ENCODE peak calls at places on chromosomes 1 and 21, in eight cellular contexts. F is IMR-90, P is GM23248, R is H1, O is GM23338, I is H9, Y is trophoblast cell, K is neural progenitor cell. T is an unnamed sample. For H3K4me1, the result is how much of the 10 kb centered on the place peaks cover.

GRCh38 chr1:179228783-179229213 is 679 bp downstream of the ABL2 start:
- DNase-seq in F (peak), P (peak), R (peak), O (peak), I (peak), Y (peak), K (peak), T (peak)

GRCh38 chr1:118333601-118334241 is 148.7 kb upstream of the SPAG17 start:
- DNase-seq in F (no peak), P (no peak), R (no peak), O (peak), I (no peak), Y (no peak), K (no peak), T (no peak)

GRCh38 chr1:57122031-57122430 is 156.2 kb upstream of the C8B start:
- DNase-seq in F (no peak), P (no peak), R (no peak), O (no peak), I (no peak), Y (no peak), K (no peak), T (no peak)

GRCh38 chr1:205970486-205970885 is 27.2 kb upstream of the SLC26A9 start:
- DNase-seq in F (no peak), P (no peak), R (no peak), O (no peak), I (no peak), Y (no peak), K (no peak), T (peak)

GRCh38 chr1:42152119-42152518 is 1.1 kb upstream of the GUCA2B start:
- DNase-seq in F (no peak), P (no peak), R (no peak), O (no peak), I (no peak), Y (peak), K (no peak), T (peak)

GRCh38 chr1:89041055-89041707 is 18.5 kb upstream of the GBP3 start:
- DNase-seq in F (peak), P (peak), R (no peak), O (no peak), I (no peak), Y (no peak), K (no peak), T (peak)

GRCh38 chr1:204463125-204464060 is 31.2 kb downstream of the PIK3C2B start:
- DNase-seq in F (no peak), P (peak), R (no peak), O (no peak), I (no peak), Y (no peak), K (no peak), T (no peak)

GRCh38 chr1:233638513-233638912 is 24.6 kb downstream of the KCNK1 start:
- DNase-seq in F (no peak), P (no peak), R (no peak), O (no peak), I (no peak), Y (no peak), K (no peak), T (no peak)

GRCh38 chr1:154940880-154941228 is 4.3 kb upstream of the PMVK start:
- DNase-seq in F (no peak), P (no peak), R (no peak), O (no peak), I (no peak), Y (no peak), K (no peak), T (no peak)

GRCh38 chr1:177170756-177171535 is at the start of gene BRINP2:
- DNase-seq in F (peak), P (peak), R (peak), O (peak), I (peak), Y (peak), K (peak), T (peak)

GRCh38 chr1:43108080-43108479 is 64.0 kb downstream of the EBNA1BP2 start:
- DNase-seq in F (no peak), P (no peak), R (no peak), O (no peak), I (no peak), Y (no peak), K (no peak), T (no peak)

GRCh38 chr1:2476066-2476999 is at the start of gene PLCH2:
- DNase-seq in F (no peak), P (no peak), R (no peak), O (no peak), I (no peak), Y (no peak), K (peak), T (no peak)

GRCh38 chr1:25744140-25744581 is 55.8 kb upstream of the SELENON start:
- DNase-seq in F (peak), P (peak), R (peak), O (peak), I (peak), Y (peak), K (peak), T (peak)

GRCh38 chr1:9687120-9687875 is 35.8 kb downstream of the PIK3CD start:
- DNase-seq in F (peak), P (peak), R (peak), O (peak), I (peak), Y (peak), K (peak), T (peak)

GRCh38 chr1:22341791-22342605 is 109.7 kb upstream of the ZBTB40 start:
- DNase-seq in F (peak), P (peak), R (no peak), O (no peak), I (no peak), Y (peak), K (no peak), T (peak)

GRCh38 chr1:54942976-54943375 is 37.5 kb upstream of the TMEM61 start:
- DNase-seq in F (no peak), P (no peak), R (no peak), O (no peak), I (no peak), Y (no peak), K (no peak), T (no peak)

GRCh38 chr1:58888776-58889341 is 105.0 kb upstream of the JUN start:
- DNase-seq in F (peak), P (peak), R (no peak), O (no peak), I (no peak), Y (peak), K (no peak), T (no peak)

GRCh38 chr1:87763498-87763897 is 434.8 kb downstream of the LMO4 start:
- DNase-seq in F (peak), P (peak), R (no peak), O (no peak), I (no peak), Y (no peak), K (no peak), T (no peak)

GRCh38 chr1:86258106-86258505 is 101.5 kb upstream of the COL24A1 start:
- DNase-seq in F (peak), P (peak), R (no peak), O (no peak), I (no peak), Y (no peak), K (no peak), T (no peak)

GRCh38 chr1:200243042-200243437 is 166.8 kb downstream of the ZNF281 start:
- DNase-seq in F (peak), P (peak), R (no peak), O (no peak), I (no peak), Y (no peak), K (peak), T (no peak)

GRCh38 chr1:165597883-165598675 is 33.0 kb upstream of the MGST3 start:
- DNase-seq in F (peak), P (peak), R (peak), O (peak), I (peak), Y (peak), K (peak), T (peak)

GRCh38 chr1:202200669-202201068 is 7.1 kb downstream of the LGR6 start:
- DNase-seq in F (no peak), P (no peak), R (no peak), O (no peak), I (no peak), Y (no peak), K (no peak), T (no peak)
- H3K4me1 ChIP-seq in F (under half), P (under half), R (under half), O (under half), I (under half), Y (under half), K (under half), T (under half)

GRCh38 chr21:34543017-34543416 is 31.0 kb upstream of the KCNE1 start:
- DNase-seq in F (no peak), P (no peak), R (no peak), O (no peak), I (no peak), Y (no peak), K (no peak), T (no peak)
- H2AFZ ChIP-seq in F (peak), P (no peak), R (no peak), O (no peak), I (no peak), Y (no peak), K (no peak), T (no peak)

GRCh38 chr21:34865922-34866271 is 183.2 kb downstream of the RUNX1 start:
- DNase-seq in F (no peak), P (no peak), R (peak), O (peak), I (peak), Y (peak), K (peak), T (peak)

GRCh38 chr21:34869541-34869940 is 179.6 kb downstream of the RUNX1 start:
- DNase-seq in F (no peak), P (peak), R (no peak), O (no peak), I (no peak), Y (no peak), K (no peak), T (no peak)

GRCh38 chr21:34864370-34865209 is 184.5 kb downstream of the RUNX1 start:
- DNase-seq in F (no peak), P (no peak), R (no peak), O (no peak), I (no peak), Y (peak), K (no peak), T (no peak)

GRCh38 chr21:34870246-34870645 is 178.9 kb downstream of the RUNX1 start:
- DNase-seq in F (no peak), P (no peak), R (no peak), O (no peak), I (no peak), Y (peak), K (no peak), T (no peak)

DNA sequence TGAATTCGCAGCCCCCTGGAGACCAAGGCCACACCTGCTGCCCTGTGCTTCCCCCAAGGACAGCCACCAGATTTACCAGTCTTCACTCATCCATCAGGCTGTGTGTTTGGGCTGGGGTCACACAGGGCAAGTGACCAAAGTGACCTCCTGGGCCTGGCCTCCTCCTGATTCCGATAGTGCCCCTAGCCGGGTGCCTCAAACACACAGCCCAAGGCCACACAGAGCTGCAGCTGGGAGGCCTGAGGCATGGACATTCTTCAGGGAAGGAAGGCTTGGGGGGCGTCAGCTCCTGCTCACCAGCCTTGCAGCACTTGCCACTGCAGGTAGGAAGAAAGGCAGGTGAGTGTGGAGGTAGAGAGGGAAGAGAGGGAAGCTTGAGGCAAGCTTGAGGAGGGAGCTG is 181.3 kb downstream of the RUNX1 start:
- DNase-seq in F (no peak), P (no peak), R (no peak), O (no peak), I (no peak), Y (no peak), K (no peak), T (no peak)
- H3K4me1 ChIP-seq in F (under half), P (under half), R (under half), O (under half), I (under half), Y (half or more), K (under half), T (half or more)

DNA sequence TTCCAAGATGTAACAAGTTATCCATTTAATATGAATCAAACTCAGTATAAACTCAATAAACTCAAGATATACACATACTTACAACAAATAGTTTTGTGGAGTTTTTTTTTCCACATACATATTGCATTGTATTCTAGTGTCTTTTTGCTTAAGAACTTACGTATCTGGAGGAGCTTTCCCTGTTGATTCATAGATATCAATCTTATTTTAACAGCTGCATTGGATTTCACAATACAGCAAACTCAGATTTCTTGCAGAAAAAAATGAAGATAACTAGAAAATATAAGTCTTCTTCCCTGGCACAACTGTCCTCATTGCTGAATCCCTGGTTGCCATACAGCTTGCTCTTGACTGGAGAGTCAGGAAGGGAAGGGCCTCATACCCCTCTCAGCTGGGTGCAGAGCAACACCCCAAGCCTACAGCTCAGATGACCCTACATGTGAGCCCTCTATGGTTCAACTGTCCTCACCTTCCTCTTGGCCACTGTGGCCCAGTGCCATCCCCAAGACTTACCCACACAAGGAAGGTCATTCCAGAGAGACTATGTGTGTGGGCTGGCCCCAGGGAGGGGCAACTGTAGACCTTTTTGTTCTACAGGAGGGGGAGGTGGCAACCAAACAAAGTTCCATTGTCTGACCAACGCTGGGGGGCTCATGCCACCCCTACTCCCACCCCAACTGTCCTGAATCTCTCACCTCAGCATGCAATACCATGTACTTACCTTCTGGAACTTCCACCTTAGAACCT is 1.7 kb downstream of the MPZ start:
- DNase-seq in F (peak), P (no peak), R (no peak), O (no peak), I (no peak), Y (no peak), K (no peak), T (no peak)
- H2AFZ ChIP-seq in F (peak), P (no peak), R (no peak), O (no peak), I (no peak), Y (no peak), K (no peak), T (no peak)

DNA sequence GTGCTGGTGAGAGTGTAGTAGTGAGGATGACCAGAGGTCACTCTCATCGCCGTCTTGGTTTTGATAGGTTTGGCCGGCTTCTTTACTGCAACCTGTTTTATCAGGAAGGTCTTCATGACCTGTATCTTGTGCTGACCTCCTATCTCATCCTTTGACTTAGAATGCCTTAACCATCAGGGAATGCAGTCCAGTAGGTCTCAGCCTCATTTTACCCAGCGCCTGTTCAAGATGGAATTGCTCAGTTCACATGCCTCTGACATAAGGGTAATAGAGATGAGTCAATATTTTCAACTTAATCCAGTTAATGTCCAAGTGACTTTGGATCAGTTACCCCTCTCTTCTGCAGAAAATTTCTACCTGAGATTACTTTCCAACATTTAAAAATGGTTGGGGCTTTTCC is 4.6 kb downstream of the NID1 start:
- DNase-seq in F (no peak), P (no peak), R (no peak), O (no peak), I (no peak), Y (peak), K (no peak), T (no peak)
- H3K4me1 ChIP-seq in F (under half), P (under half), R (under half), O (under half), I (under half), Y (under half), K (under half), T (under half)

GRCh38 chr1:19645544-19646252 is 1.6 kb downstream of the NBL1 start:
- DNase-seq in F (peak), P (peak), R (peak), O (no peak), I (no peak), Y (no peak), K (peak), T (no peak)
- H2AFZ ChIP-seq in F (peak), P (peak), R (no peak), O (peak), I (no peak), Y (no peak), K (peak), T (peak)